ENCODE peak calls at places on chromosomes 11 and 22, in nine cellular contexts. A is hepatocyte; T is pancreas; R is neural progenitor cell; X is CD4-positive, alpha-beta memory T cell; W is WERI-Rb-1; B is CD4-positive, CD25-positive, alpha-beta regulatory T cell; H is GM23338; F is neuronal stem cell. L is an unnamed sample. For H3K36me3, the result is how much of the 10 kb centered on the place peaks cover.

GRCh38 chr11:63619967-63620366 is 5.7 kb upstream of the PLAAT3 start:
- DNase-seq in T (no peak), A (peak), W (no peak), F (no peak), B (no peak), X (no peak), R (no peak), H (no peak), L (no peak)

GRCh38 chr11:115612331-115612730 is 108.1 kb upstream of the CADM1 start:
- DNase-seq in A (no peak), W (no peak), T (no peak), F (no peak), X (no peak), H (peak), B (no peak), R (peak), L (no peak)

GRCh38 chr11:2300290-2300935 is 1.3 kb downstream of the C11orf21 start:
- DNase-seq in X (no peak), B (peak), W (peak), R (no peak), F (no peak), H (no peak), T (no peak), A (no peak), L (no peak)

GRCh38 chr11:95487938-95488337 is 256.9 kb upstream of the SESN3 start:
- DNase-seq in B (no peak), R (no peak), F (no peak), W (no peak), H (no peak), T (no peak), A (no peak), X (no peak), L (no peak)

GRCh38 chr11:75323609-75324008 is 27.9 kb downstream of the ARRB1 start:
- DNase-seq in R (no peak), F (no peak), T (peak), X (no peak), W (no peak), H (no peak), A (peak), B (no peak), L (no peak)

GRCh38 chr22:50730941-50731661 is 6.9 kb upstream of the ACR start:
- DNase-seq in R (no peak), X (no peak), T (peak), H (peak), B (no peak), F (no peak), A (no peak), W (no peak), L (no peak)

GRCh38 chr11:87443707-87444106 is 406.0 kb downstream of the TMEM135 start:
- DNase-seq in W (no peak), X (no peak), A (no peak), B (no peak), F (no peak), R (no peak), T (no peak), H (no peak), L (no peak)

GRCh38 chr11:93983542-93984204 is 37.5 kb upstream of the HEPHL1 start:
- DNase-seq in T (no peak), R (no peak), F (no peak), W (no peak), H (no peak), B (no peak), A (no peak), X (no peak), L (no peak)

GRCh38 chr11:2142300-2142759 is 3.1 kb upstream of the IGF2 start:
- DNase-seq in A (no peak), T (no peak), X (no peak), B (no peak), R (no peak), F (no peak), H (no peak), W (no peak), L (no peak)

GRCh38 chr22:41699264-41700104 is at the start of gene MEI1:
- DNase-seq in X (peak), T (peak), B (peak), F (no peak), W (no peak), H (peak), R (peak), A (peak), L (no peak)
- H3K4me3 ChIP-seq in X (peak), T (peak), B (peak), F (no peak), W (no peak), H (no peak), R (no peak), A (no peak), L (no peak)

GRCh38 chr22:38302906-38303305 is 14.3 kb downstream of the CSNK1E start:
- DNase-seq in T (no peak), B (no peak), F (no peak), X (no peak), W (no peak), A (no peak), H (no peak), R (no peak), L (no peak)
- H3K36me3 ChIP-seq in T (under half), B (under half), F (half or more), X (under half), W (half or more), A (under half), H (under half), R (under half), L (half or more)

GRCh38 chr22:44755956-44756361 is 3.6 kb downstream of the ARHGAP8 start:
- DNase-seq in X (no peak), W (no peak), A (peak), F (no peak), H (peak), R (no peak), B (no peak), T (peak), L (no peak)
- H3K4me3 ChIP-seq in X (no peak), W (no peak), A (no peak), F (no peak), H (peak), R (no peak), B (no peak), T (no peak), L (no peak)

GRCh38 chr11:68479390-68479789 is 18.8 kb downstream of the PPP6R3 start:
- DNase-seq in X (no peak), F (no peak), H (no peak), R (no peak), A (no peak), B (no peak), W (no peak), T (no peak), L (no peak)

GRCh38 chr11:68480855-68481510 is 20.4 kb downstream of the PPP6R3 start:
- DNase-seq in B (no peak), X (no peak), R (no peak), A (no peak), H (no peak), T (no peak), W (no peak), F (no peak), L (no peak)

GRCh38 chr11:68480193-68480592 is 19.6 kb downstream of the PPP6R3 start:
- DNase-seq in W (no peak), X (no peak), F (no peak), B (no peak), T (no peak), H (no peak), A (no peak), R (no peak), L (no peak)

DNA sequence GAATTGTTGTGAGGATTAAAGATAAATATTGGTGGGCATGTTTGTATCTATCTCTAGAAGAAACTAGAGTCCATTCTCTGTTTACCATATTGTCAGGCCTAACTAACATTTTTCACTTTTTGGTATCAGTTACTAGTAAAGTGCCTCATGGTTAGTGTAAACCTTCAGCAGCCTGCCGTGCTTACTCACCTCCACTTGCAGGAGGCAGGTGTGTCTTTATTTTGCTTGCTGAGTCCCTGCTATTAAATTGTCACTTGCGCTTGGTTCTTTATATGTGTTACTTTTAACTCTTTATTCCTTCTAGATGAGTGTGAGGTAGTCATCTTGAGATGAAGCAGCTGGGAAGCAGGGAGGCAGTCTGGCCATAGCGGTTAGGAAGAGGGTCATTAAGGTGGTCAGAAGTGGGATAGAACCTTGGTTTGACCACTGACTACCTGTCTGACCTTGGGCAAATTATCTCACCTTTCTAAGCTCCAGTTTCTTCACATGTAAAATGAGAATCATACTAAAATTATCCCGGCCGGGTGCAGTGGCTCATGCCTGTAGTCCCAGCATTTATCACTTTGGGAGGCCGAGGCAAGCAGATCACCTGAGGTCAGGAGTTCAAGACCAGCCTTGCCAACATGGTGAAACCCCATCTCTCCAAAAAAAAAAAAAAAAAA is 21.2 kb downstream of the PPP6R3 start:
- DNase-seq in T (no peak), B (no peak), H (no peak), X (no peak), W (no peak), F (no peak), R (no peak), A (no peak), L (no peak)
- H3K36me3 ChIP-seq in T (under half), B (under half), H (under half), X (under half), W (under half), F (under half), R (under half), A (under half), L (under half)

GRCh38 chr11:68314886-68315580 is 2.6 kb downstream of the LRP5 start:
- DNase-seq in B (no peak), R (no peak), T (no peak), F (no peak), A (peak), W (no peak), X (no peak), H (no peak), L (peak)
- H3K4me3 ChIP-seq in B (no peak), R (no peak), T (peak), F (peak), A (no peak), W (no peak), X (no peak), H (peak), L (peak)